ENCODE peak calls at places on chromosomes 6 and 20, in five cellular contexts. One of them, this sample, is unnamed.

GRCh38 chr20:64114356-64114971 is 7.1 kb upstream of the NPBWR2 start:
- DNase-seq in cardiac muscle cell: no peak
- DNase-seq in stomach: peak; percentile 13
- DNase-seq in naive thymus-derived CD4-positive, alpha-beta T cell: no peak
- DNase-seq in heart right ventricle: no peak
- DNase-seq in this sample: no peak

GRCh38 chr20:50429412-50429811 is 80.8 kb upstream of the PTPN1 start:
- DNase-seq in naive thymus-derived CD4-positive, alpha-beta T cell: no peak
- DNase-seq in heart right ventricle: no peak
- DNase-seq in cardiac muscle cell: no peak
- DNase-seq in stomach: no peak
- DNase-seq in this sample: no peak

GRCh38 chr6:111743859-111744692 is 129.2 kb downstream of the FYN start:
- DNase-seq in cardiac muscle cell: peak; percentile 93
- DNase-seq in naive thymus-derived CD4-positive, alpha-beta T cell: no peak
- DNase-seq in stomach: no peak
- DNase-seq in heart right ventricle: no peak
- DNase-seq in this sample: no peak

GRCh38 chr6:40963019-40963418 is 76.0 kb downstream of the UNC5CL start:
- DNase-seq in cardiac muscle cell: no peak
- DNase-seq in stomach: no peak
- DNase-seq in naive thymus-derived CD4-positive, alpha-beta T cell: no peak
- DNase-seq in heart right ventricle: no peak
- DNase-seq in this sample: no peak

GRCh38 chr6:48826318-48826595 is 636.8 kb downstream of the MMUT start:
- DNase-seq in naive thymus-derived CD4-positive, alpha-beta T cell: no peak
- DNase-seq in cardiac muscle cell: peak; percentile 30
- DNase-seq in heart right ventricle: no peak
- DNase-seq in stomach: no peak
- DNase-seq in this sample: no peak

GRCh38 chr6:132456700-132457143 is 55.4 kb upstream of the MOXD1 start:
- DNase-seq in heart right ventricle: peak; percentile 39
- DNase-seq in cardiac muscle cell: peak; percentile 20
- DNase-seq in naive thymus-derived CD4-positive, alpha-beta T cell: no peak
- DNase-seq in stomach: peak; percentile 25
- DNase-seq in this sample: no peak

GRCh38 chr20:58713801-58714339 is 21.3 kb downstream of the NPEPL1 start:
- DNase-seq in heart right ventricle: no peak
- DNase-seq in stomach: peak; percentile 18
- DNase-seq in naive thymus-derived CD4-positive, alpha-beta T cell: no peak
- DNase-seq in cardiac muscle cell: no peak
- DNase-seq in this sample: no peak

GRCh38 chr20:31322504-31322903 is 14.1 kb upstream of the DEFB116 start:
- DNase-seq in stomach: no peak
- DNase-seq in cardiac muscle cell: no peak
- DNase-seq in naive thymus-derived CD4-positive, alpha-beta T cell: no peak
- DNase-seq in heart right ventricle: no peak
- DNase-seq in this sample: no peak

GRCh38 chr20:3233131-3233990 is 5.6 kb downstream of the SLC4A11 start:
- DNase-seq in cardiac muscle cell: no peak
- DNase-seq in heart right ventricle: no peak
- DNase-seq in naive thymus-derived CD4-positive, alpha-beta T cell: no peak
- DNase-seq in stomach: no peak
- DNase-seq in this sample: no peak

GRCh38 chr20:59159091-59159821 is 4.4 kb upstream of the ZNF831 start:
- DNase-seq in heart right ventricle: no peak
- DNase-seq in cardiac muscle cell: no peak
- DNase-seq in naive thymus-derived CD4-positive, alpha-beta T cell: peak; percentile 83
- DNase-seq in stomach: no peak
- DNase-seq in this sample: no peak

GRCh38 chr6:13307508-13307995 is 20.8 kb downstream of the TBC1D7 start:
- DNase-seq in stomach: no peak
- DNase-seq in heart right ventricle: no peak
- DNase-seq in naive thymus-derived CD4-positive, alpha-beta T cell: no peak
- DNase-seq in cardiac muscle cell: peak; percentile 88
- DNase-seq in this sample: no peak

GRCh38 chr20:47317127-47317895 is 39.2 kb downstream of the ZMYND8 start:
- DNase-seq in naive thymus-derived CD4-positive, alpha-beta T cell: peak; percentile 21
- DNase-seq in cardiac muscle cell: peak; percentile 98
- DNase-seq in heart right ventricle: peak; percentile 73
- DNase-seq in stomach: peak; percentile 68
- DNase-seq in this sample: no peak

GRCh38 chr6:20790032-20790791 is 256.0 kb downstream of the CDKAL1 start:
- DNase-seq in stomach: no peak
- DNase-seq in heart right ventricle: no peak
- DNase-seq in cardiac muscle cell: no peak
- DNase-seq in naive thymus-derived CD4-positive, alpha-beta T cell: no peak
- DNase-seq in this sample: no peak

DNA sequence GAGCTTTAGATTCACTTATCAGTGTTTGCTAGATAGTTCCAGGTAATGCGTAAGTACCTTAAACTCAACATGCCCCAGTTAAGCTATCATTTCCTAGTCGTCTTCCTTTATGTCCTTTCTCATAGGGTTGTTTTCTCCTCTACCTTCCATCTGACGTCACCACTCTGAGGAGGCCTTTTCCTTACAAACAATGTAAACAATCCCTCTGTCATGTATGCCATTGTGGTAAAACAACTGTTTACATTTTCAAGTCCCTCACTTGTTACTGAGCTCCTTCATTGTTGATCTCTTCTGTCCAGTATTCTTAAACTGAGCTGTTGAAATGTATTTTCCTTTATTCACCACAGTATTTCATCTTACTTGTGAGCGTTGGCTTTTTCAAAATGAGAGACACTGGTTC is 45.4 kb upstream of the PLCG1 start:
- DNase-seq in cardiac muscle cell: no peak
- DNase-seq in heart right ventricle: no peak
- DNase-seq in naive thymus-derived CD4-positive, alpha-beta T cell: no peak
- DNase-seq in stomach: no peak
- DNase-seq in this sample: no peak
- H3K27ac ChIP-seq in cardiac muscle cell: no peak overlapping the region
- H3K27ac ChIP-seq in heart right ventricle: no peak overlapping the region
- H3K27ac ChIP-seq in naive thymus-derived CD4-positive, alpha-beta T cell: no peak overlapping the region
- H3K27ac ChIP-seq in stomach: no peak overlapping the region
- H3K27ac ChIP-seq in this sample: no peak overlapping the region

GRCh38 chr6:2942916-2943563 is 28.3 kb downstream of the SERPINB6 start:
- DNase-seq in naive thymus-derived CD4-positive, alpha-beta T cell: peak; percentile 57
- DNase-seq in cardiac muscle cell: no peak
- DNase-seq in stomach: peak; percentile 9
- DNase-seq in heart right ventricle: no peak
- DNase-seq in this sample: no peak
- H3K4me3 ChIP-seq in naive thymus-derived CD4-positive, alpha-beta T cell: peak overlapping the region; percentile 15
- H3K4me3 ChIP-seq in cardiac muscle cell: no peak overlapping the region
- H3K4me3 ChIP-seq in stomach: no peak overlapping the region
- H3K4me3 ChIP-seq in heart right ventricle: no peak overlapping the region
- H3K4me3 ChIP-seq in this sample: no peak overlapping the region

GRCh38 chr6:11363881-11364576 is 131.6 kb upstream of the NEDD9 start:
- DNase-seq in naive thymus-derived CD4-positive, alpha-beta T cell: no peak
- DNase-seq in stomach: no peak
- DNase-seq in heart right ventricle: no peak
- DNase-seq in cardiac muscle cell: no peak
- DNase-seq in this sample: no peak
- H3K27ac ChIP-seq in naive thymus-derived CD4-positive, alpha-beta T cell: no peak overlapping the region
- H3K27ac ChIP-seq in stomach: peak overlapping the region; percentile 78
- H3K27ac ChIP-seq in heart right ventricle: peak overlapping the region; percentile 89
- H3K27ac ChIP-seq in cardiac muscle cell: no peak overlapping the region
- H3K27ac ChIP-seq in this sample: no peak overlapping the region

DNA sequence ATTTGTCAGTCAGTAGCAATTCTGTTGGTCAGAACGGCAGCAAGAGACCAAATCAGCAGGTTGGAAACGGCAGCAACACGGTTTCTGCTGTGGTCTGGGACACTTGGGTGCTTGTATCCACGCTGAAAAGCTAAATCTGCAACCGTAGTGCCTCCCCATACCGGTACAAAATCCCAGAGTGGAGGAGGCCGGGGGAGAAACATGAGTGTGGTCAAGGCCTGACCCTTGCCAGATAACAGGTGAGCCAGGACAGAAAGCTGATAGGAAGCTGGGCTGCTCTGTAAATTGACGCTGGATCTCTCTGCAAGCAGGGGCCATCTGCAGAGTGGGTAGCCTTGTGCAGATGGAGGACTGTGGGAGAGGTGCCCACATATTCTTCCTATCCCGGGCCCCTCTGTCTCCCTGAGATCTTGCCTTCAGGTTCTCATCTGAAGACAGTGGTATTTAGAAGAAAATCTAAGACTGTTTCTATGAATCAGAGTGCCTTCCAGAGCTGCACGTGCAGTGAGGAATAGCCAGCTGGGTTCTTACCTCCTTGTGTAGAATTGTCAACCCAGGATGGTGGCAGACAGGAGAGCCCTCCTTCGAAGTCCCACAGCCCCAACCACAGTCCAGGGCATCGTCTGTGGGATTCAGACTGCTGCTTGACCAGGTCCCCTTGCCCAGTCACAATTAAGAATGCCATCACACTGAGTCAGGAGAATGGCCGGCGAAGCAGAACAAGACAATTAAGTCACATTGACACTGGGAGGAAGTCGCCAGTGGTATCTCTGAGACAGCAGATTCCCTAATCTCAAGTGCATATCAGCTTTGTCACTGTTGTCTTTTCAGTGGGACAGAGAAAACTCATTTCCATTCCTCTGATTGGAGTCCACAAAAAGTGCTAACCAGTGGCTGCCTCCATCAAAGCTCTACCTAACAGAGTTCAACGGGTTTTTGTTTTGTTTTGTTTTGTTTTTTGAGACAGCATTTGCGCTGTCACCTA is 100.0 kb upstream of the RIPOR2 start:
- DNase-seq in naive thymus-derived CD4-positive, alpha-beta T cell: no peak
- DNase-seq in heart right ventricle: no peak
- DNase-seq in stomach: no peak
- DNase-seq in cardiac muscle cell: no peak
- DNase-seq in this sample: no peak
- H3K4me3 ChIP-seq in naive thymus-derived CD4-positive, alpha-beta T cell: peak overlapping the region; percentile 56
- H3K4me3 ChIP-seq in heart right ventricle: no peak overlapping the region
- H3K4me3 ChIP-seq in stomach: peak overlapping the region; percentile 20
- H3K4me3 ChIP-seq in cardiac muscle cell: no peak overlapping the region
- H3K4me3 ChIP-seq in this sample: no peak overlapping the region

DNA sequence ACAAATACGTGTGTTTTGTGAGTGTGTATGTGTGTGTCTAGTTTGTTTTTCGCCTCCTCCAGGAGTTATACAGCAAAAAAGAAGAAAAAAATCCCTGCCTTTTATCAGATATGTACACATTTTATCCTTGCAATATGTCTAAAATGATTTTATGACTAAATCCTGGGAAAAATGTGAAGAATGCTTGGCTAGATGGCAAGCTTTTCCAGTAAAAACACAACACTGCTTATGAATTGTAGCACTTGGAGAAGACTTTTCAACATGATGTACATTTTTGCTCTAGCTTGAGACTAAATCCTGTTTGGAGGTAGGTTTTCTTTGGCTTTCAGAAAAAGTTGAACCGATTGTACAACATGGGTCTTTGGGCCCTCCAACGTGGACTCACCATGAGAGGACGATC is 160.2 kb downstream of the GMPR start:
- DNase-seq in naive thymus-derived CD4-positive, alpha-beta T cell: no peak
- DNase-seq in stomach: no peak
- DNase-seq in cardiac muscle cell: peak; percentile 77
- DNase-seq in heart right ventricle: no peak
- DNase-seq in this sample: no peak
- H3K27ac ChIP-seq in naive thymus-derived CD4-positive, alpha-beta T cell: no peak overlapping the region
- H3K27ac ChIP-seq in stomach: no peak overlapping the region
- H3K27ac ChIP-seq in cardiac muscle cell: no peak overlapping the region
- H3K27ac ChIP-seq in heart right ventricle: no peak overlapping the region
- H3K27ac ChIP-seq in this sample: no peak overlapping the region

DNA sequence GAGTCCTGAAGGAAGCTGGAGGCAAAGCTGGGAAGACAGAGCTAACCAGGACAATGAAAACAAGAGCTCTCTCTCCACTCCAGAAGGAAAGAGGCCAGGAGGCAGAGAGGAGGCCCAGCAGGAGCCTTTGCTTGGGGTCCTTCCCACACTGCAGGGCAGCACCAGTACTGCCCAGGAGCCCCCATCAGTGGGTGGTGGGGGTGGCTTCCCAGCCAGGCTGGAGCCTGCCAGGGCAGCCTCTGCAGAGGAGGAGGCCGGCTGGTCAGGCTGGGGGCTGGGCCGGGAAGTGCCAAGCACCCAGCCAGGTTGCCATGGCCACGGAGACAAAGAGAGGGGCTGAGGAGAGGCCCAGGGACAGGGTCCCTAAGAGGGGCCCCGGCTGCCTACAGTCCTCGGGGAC is 33.4 kb downstream of the PREX1 start:
- DNase-seq in naive thymus-derived CD4-positive, alpha-beta T cell: no peak
- DNase-seq in stomach: no peak
- DNase-seq in cardiac muscle cell: no peak
- DNase-seq in heart right ventricle: no peak
- DNase-seq in this sample: no peak
- H3K4me3 ChIP-seq in naive thymus-derived CD4-positive, alpha-beta T cell: no peak overlapping the region
- H3K4me3 ChIP-seq in stomach: no peak overlapping the region
- H3K4me3 ChIP-seq in cardiac muscle cell: no peak overlapping the region
- H3K4me3 ChIP-seq in heart right ventricle: no peak overlapping the region
- H3K4me3 ChIP-seq in this sample: no peak overlapping the region

GRCh38 chr20:44414346-44414714 is 58.8 kb downstream of the HNF4A start:
- DNase-seq in naive thymus-derived CD4-positive, alpha-beta T cell: no peak
- DNase-seq in heart right ventricle: no peak
- DNase-seq in cardiac muscle cell: no peak
- DNase-seq in stomach: no peak
- DNase-seq in this sample: no peak
- H3K27ac ChIP-seq in naive thymus-derived CD4-positive, alpha-beta T cell: no peak overlapping the region
- H3K27ac ChIP-seq in heart right ventricle: no peak overlapping the region
- H3K27ac ChIP-seq in cardiac muscle cell: no peak overlapping the region
- H3K27ac ChIP-seq in stomach: no peak overlapping the region
- H3K27ac ChIP-seq in this sample: no peak overlapping the region

GRCh38 chr20:62617711-62618483 is 24.4 kb upstream of the SLCO4A1 start:
- DNase-seq in cardiac muscle cell: no peak
- DNase-seq in naive thymus-derived CD4-positive, alpha-beta T cell: peak; percentile 6
- DNase-seq in stomach: peak; percentile 46
- DNase-seq in heart right ventricle: peak; percentile 74
- DNase-seq in this sample: no peak
- H3K4me3 ChIP-seq in cardiac muscle cell: no peak overlapping the region
- H3K4me3 ChIP-seq in naive thymus-derived CD4-positive, alpha-beta T cell: no peak overlapping the region
- H3K4me3 ChIP-seq in stomach: no peak overlapping the region
- H3K4me3 ChIP-seq in heart right ventricle: no peak overlapping the region
- H3K4me3 ChIP-seq in this sample: no peak overlapping the region

DNA sequence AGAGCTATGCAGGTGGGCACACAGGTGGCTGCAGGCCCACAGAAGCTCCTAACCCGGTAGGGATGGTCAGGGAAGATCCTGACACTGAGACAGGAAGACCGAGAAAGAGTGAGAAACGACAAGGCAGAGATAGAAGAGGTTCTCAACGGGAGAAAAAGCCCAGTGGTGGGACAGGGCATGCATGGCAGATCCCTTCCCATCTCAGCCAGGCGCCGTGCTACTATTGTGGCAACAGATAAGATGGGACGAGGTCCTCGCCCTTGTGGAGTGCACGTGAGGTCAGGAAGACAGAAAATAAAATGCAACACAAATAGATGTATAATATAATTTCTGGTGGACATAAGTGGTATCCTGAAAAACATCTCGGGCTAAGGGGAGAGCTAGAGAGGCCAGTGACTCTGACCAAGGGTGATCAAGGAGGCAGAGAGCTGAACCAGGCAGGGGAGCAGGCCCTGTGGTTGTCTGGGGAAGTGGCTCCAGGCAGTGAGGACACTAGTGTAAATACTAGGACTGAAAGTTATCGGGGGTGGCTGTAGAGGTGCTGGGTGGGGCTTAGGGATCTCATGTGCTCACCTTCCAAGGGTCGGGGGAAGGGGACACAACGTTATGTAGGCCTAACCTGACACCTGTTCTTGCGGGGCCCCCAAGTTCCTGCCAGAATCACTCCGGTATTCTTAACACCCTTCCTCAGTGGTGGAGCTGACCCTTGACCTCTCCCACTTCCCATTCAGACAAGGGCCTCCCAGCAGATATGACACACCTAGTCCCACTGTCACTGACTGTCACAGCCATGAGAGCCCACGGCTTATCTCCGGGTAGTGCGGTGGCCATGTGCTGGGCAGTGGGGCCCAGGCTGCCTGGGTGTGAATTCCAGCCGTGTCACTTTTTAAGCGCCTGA is 1.0 kb downstream of the SRXN1 start:
- DNase-seq in naive thymus-derived CD4-positive, alpha-beta T cell: no peak
- DNase-seq in heart right ventricle: no peak
- DNase-seq in stomach: no peak
- DNase-seq in cardiac muscle cell: no peak
- DNase-seq in this sample: no peak
- H3K27ac ChIP-seq in naive thymus-derived CD4-positive, alpha-beta T cell: no peak overlapping the region
- H3K27ac ChIP-seq in heart right ventricle: peak overlapping the region; percentile 96
- H3K27ac ChIP-seq in stomach: peak overlapping the region; percentile 86
- H3K27ac ChIP-seq in cardiac muscle cell: peak overlapping the region; percentile 93
- H3K27ac ChIP-seq in this sample: no peak overlapping the region